ENCODE peak calls at places on chromosomes 11 and 22, in seven cellular contexts. J, W, N, D, P, B and K are unnamed samples.

GRCh38 chr11:95913830-95914229 is 10.1 kb downstream of the MTMR2 start:
- DNase-seq in J (no peak), W (no peak), N (no peak), D (no peak), P (no peak), B (no peak), K (no peak)

GRCh38 chr11:75100314-75100713 is 3.6 kb upstream of the OR2AT4 start:
- DNase-seq in J (no peak), W (no peak), N (no peak), D (peak), P (no peak), B (peak), K (peak)

GRCh38 chr22:19753090-19753842 is 7.3 kb upstream of the TBX1 start:
- DNase-seq in J (no peak), W (no peak), N (no peak), D (no peak), P (no peak), B (no peak), K (no peak)

GRCh38 chr22:21451545-21452520 is 15.4 kb upstream of the TMEM191C start:
- DNase-seq in J (peak), W (peak), N (peak), D (no peak), P (peak), B (no peak), K (no peak)

GRCh38 chr11:118171274-118172062 is 5.0 kb downstream of the SCN2B start:
- DNase-seq in J (peak), W (peak), N (peak), D (peak), P (peak), B (peak), K (peak)

GRCh38 chr22:48188211-48188845 is 1425.9 kb downstream of the TBC1D22A start:
- DNase-seq in J (no peak), W (no peak), N (no peak), D (no peak), P (no peak), B (no peak), K (no peak)

GRCh38 chr22:38028344-38029130 is 28.7 kb upstream of the PICK1 start:
- DNase-seq in J (no peak), W (no peak), N (no peak), D (no peak), P (no peak), B (no peak), K (no peak)

GRCh38 chr22:38347944-38348750 is 30.9 kb upstream of the CSNK1E start:
- DNase-seq in J (peak), W (peak), N (no peak), D (no peak), P (no peak), B (peak), K (no peak)

GRCh38 chr22:17117890-17118289 is 3.3 kb downstream of the TMEM121B start:
- DNase-seq in J (peak), W (no peak), N (no peak), D (no peak), P (no peak), B (no peak), K (no peak)

GRCh38 chr22:17120711-17121234 is 387 bp downstream of the TMEM121B start:
- DNase-seq in J (no peak), W (no peak), N (peak), D (no peak), P (no peak), B (no peak), K (no peak)

GRCh38 chr22:17118342-17118741 is 2.8 kb downstream of the TMEM121B start:
- DNase-seq in J (no peak), W (no peak), N (no peak), D (no peak), P (no peak), B (no peak), K (no peak)

GRCh38 chr22:17120281-17120680 is 879 bp downstream of the TMEM121B start:
- DNase-seq in J (no peak), W (peak), N (peak), D (peak), P (no peak), B (no peak), K (peak)

DNA sequence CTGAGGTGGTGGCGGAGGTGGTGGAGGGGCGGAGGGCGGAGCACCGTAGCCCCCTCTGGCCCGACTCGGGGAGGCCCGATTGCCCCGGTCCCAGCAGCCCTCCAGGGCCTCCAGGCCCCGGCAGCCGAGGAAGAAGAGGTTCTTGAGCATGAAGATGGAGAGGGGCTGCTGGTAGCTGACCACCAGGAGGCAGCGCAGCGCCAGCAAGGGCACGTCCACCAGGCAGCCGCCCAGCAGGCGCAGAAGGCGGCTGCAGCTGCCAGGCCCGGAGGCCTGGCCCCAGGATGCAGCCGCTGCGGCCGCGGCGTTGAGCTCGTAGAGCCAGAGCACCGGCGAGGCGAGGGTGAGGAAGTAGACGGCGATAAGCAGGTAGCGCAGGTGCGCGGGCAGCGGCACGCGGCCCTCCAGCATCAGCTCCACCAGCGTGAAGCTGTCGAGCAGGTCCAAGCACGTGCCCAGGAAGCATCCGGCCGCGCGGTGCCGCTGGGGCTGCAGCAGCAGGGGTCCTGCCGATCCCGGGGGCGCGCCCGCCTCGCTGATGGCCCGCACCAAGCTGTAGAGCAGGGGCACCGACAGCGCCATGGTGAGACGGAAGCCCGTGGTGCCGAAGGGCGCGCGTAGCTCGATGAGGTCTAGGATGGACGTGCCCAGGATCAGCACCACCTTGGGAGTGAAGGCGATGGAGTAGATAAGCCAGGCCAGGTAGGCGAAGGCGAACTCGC is 1.5 kb downstream of the TMEM121B start:
- DNase-seq in J (peak), W (no peak), N (no peak), D (peak), P (no peak), B (no peak), K (no peak)
- TF ChIP-seq CTCF in J (peak), W (peak), N (no peak), D (peak), P (no peak), B (peak), K (no peak)

GRCh38 chr11:128323381-128323780 is 264.0 kb downstream of the ETS1 start:
- DNase-seq in J (no peak), W (no peak), N (peak), D (peak), P (no peak), B (peak), K (peak)

GRCh38 chr11:128313931-128314330 is 273.4 kb downstream of the ETS1 start:
- DNase-seq in J (no peak), W (no peak), N (no peak), D (no peak), P (no peak), B (no peak), K (no peak)

GRCh38 chr11:128316541-128317206 is 270.7 kb downstream of the ETS1 start:
- DNase-seq in J (no peak), W (no peak), N (no peak), D (peak), P (no peak), B (no peak), K (no peak)

GRCh38 chr11:128315933-128316332 is 271.4 kb downstream of the ETS1 start:
- DNase-seq in J (no peak), W (no peak), N (no peak), D (no peak), P (no peak), B (no peak), K (no peak)

GRCh38 chr11:128318856-128319474 is 268.4 kb downstream of the ETS1 start:
- DNase-seq in J (no peak), W (no peak), N (no peak), D (no peak), P (no peak), B (no peak), K (peak)
- TF ChIP-seq CTCF in J (no peak), W (no peak), N (no peak), D (no peak), P (no peak), B (no peak), K (no peak)

GRCh38 chr11:88507771-88508557 is 170.4 kb upstream of the CTSC start:
- DNase-seq in J (no peak), W (no peak), N (no peak), D (no peak), P (no peak), B (no peak), K (no peak)
- TF ChIP-seq CTCF in J (no peak), W (no peak), N (no peak), D (no peak), P (no peak), B (no peak), K (no peak)

GRCh38 chr11:10857604-10858504 is at the start of gene ZBED5:
- DNase-seq in J (peak), W (peak), N (peak), D (peak), P (peak), B (peak), K (peak)
- TF ChIP-seq CTCF in J (peak), W (peak), N (no peak), D (peak), P (peak), B (peak), K (peak)

GRCh38 chr22:40114411-40114810 is 63.3 kb upstream of the TNRC6B start:
- DNase-seq in J (no peak), W (no peak), N (no peak), D (no peak), P (no peak), B (no peak), K (no peak)
- TF ChIP-seq CTCF in J (no peak), W (no peak), N (no peak), D (no peak), P (no peak), B (no peak), K (no peak)

GRCh38 chr11:5700422-5701064 is 11.0 kb downstream of the TRIM22 start:
- DNase-seq in J (no peak), W (no peak), N (no peak), D (no peak), P (no peak), B (no peak), K (no peak)
- TF ChIP-seq CTCF in J (no peak), W (no peak), N (no peak), D (no peak), P (no peak), B (no peak), K (no peak)

GRCh38 chr11:19715373-19715772 is 2.7 kb downstream of the NAV2 start:
- DNase-seq in J (no peak), W (no peak), N (no peak), D (peak), P (peak), B (peak), K (no peak)
- TF ChIP-seq CTCF in J (no peak), W (no peak), N (no peak), D (no peak), P (no peak), B (no peak), K (no peak)